ENCODE peak calls at places on chromosomes 5 and 9, in seven cellular contexts. One of them, this sample, is unnamed.

GRCh38 chr9:89005323-89005722 is 14.1 kb downstream of the S1PR3 start:
- DNase-seq in IMR-90: no peak
- DNase-seq in mesendoderm: no peak
- DNase-seq in neuronal stem cell: no peak
- DNase-seq in trophoblast cell: no peak
- DNase-seq in mesenchymal stem cell: no peak
- DNase-seq in H1: peak
- DNase-seq in this sample: no peak

GRCh38 chr5:180315762-180316212 is 23.9 kb upstream of the MAPK9 start:
- DNase-seq in IMR-90: peak
- DNase-seq in mesendoderm: peak
- DNase-seq in neuronal stem cell: peak
- DNase-seq in trophoblast cell: peak
- DNase-seq in mesenchymal stem cell: peak
- DNase-seq in H1: peak
- DNase-seq in this sample: peak

GRCh38 chr9:132631280-132631679 is 38.5 kb downstream of the DDX31 start:
- DNase-seq in IMR-90: peak
- DNase-seq in mesendoderm: no peak
- DNase-seq in neuronal stem cell: no peak
- DNase-seq in trophoblast cell: peak
- DNase-seq in mesenchymal stem cell: peak
- DNase-seq in H1: no peak
- DNase-seq in this sample: no peak

GRCh38 chr9:109447329-109448076 is 50.6 kb downstream of the PTPN3 start:
- DNase-seq in IMR-90: no peak
- DNase-seq in mesendoderm: no peak
- DNase-seq in neuronal stem cell: no peak
- DNase-seq in trophoblast cell: no peak
- DNase-seq in mesenchymal stem cell: no peak
- DNase-seq in H1: no peak
- DNase-seq in this sample: no peak

GRCh38 chr5:79694652-79695051 is 5.0 kb downstream of the CMYA5 start:
- DNase-seq in IMR-90: peak
- DNase-seq in mesendoderm: peak
- DNase-seq in neuronal stem cell: no peak
- DNase-seq in trophoblast cell: peak
- DNase-seq in mesenchymal stem cell: no peak
- DNase-seq in H1: no peak
- DNase-seq in this sample: no peak

GRCh38 chr9:94944623-94945022 is 218.1 kb downstream of the AOPEP start:
- DNase-seq in IMR-90: peak
- DNase-seq in mesendoderm: no peak
- DNase-seq in neuronal stem cell: no peak
- DNase-seq in trophoblast cell: no peak
- DNase-seq in mesenchymal stem cell: peak
- DNase-seq in H1: no peak
- DNase-seq in this sample: no peak

GRCh38 chr5:35518104-35518503 is 99.6 kb upstream of the SPEF2 start:
- DNase-seq in IMR-90: no peak
- DNase-seq in mesendoderm: no peak
- DNase-seq in neuronal stem cell: no peak
- DNase-seq in trophoblast cell: peak
- DNase-seq in mesenchymal stem cell: no peak
- DNase-seq in H1: no peak
- DNase-seq in this sample: no peak

GRCh38 chr9:71685394-71685793 is 82.9 kb downstream of the CEMIP2 start:
- DNase-seq in IMR-90: peak
- DNase-seq in mesendoderm: no peak
- DNase-seq in neuronal stem cell: no peak
- DNase-seq in trophoblast cell: no peak
- DNase-seq in mesenchymal stem cell: no peak
- DNase-seq in H1: no peak
- DNase-seq in this sample: no peak

GRCh38 chr9:133098871-133099270 is 22.2 kb downstream of the RALGDS start:
- DNase-seq in IMR-90: no peak
- DNase-seq in mesendoderm: no peak
- DNase-seq in neuronal stem cell: no peak
- DNase-seq in trophoblast cell: no peak
- DNase-seq in mesenchymal stem cell: no peak
- DNase-seq in H1: no peak
- DNase-seq in this sample: no peak

GRCh38 chr9:21060919-21061561 is 16.7 kb downstream of the IFNB1 start:
- DNase-seq in IMR-90: peak
- DNase-seq in mesendoderm: peak
- DNase-seq in neuronal stem cell: no peak
- DNase-seq in trophoblast cell: no peak
- DNase-seq in mesenchymal stem cell: no peak
- DNase-seq in H1: no peak
- DNase-seq in this sample: no peak

GRCh38 chr5:102749416-102750021 is 5.6 kb upstream of the PAM start:
- DNase-seq in IMR-90: no peak
- DNase-seq in mesendoderm: peak
- DNase-seq in neuronal stem cell: no peak
- DNase-seq in trophoblast cell: no peak
- DNase-seq in mesenchymal stem cell: no peak
- DNase-seq in H1: no peak
- DNase-seq in this sample: no peak

GRCh38 chr5:95884021-95884333 is 61.5 kb upstream of the GLRX start:
- DNase-seq in IMR-90: peak
- DNase-seq in mesendoderm: no peak
- DNase-seq in neuronal stem cell: no peak
- DNase-seq in trophoblast cell: peak
- DNase-seq in mesenchymal stem cell: peak
- DNase-seq in H1: no peak
- DNase-seq in this sample: no peak

GRCh38 chr5:6469836-6470235 is 21.2 kb downstream of the UBE2QL1 start:
- DNase-seq in IMR-90: no peak
- DNase-seq in mesendoderm: no peak
- DNase-seq in neuronal stem cell: no peak
- DNase-seq in trophoblast cell: no peak
- DNase-seq in mesenchymal stem cell: no peak
- DNase-seq in H1: no peak
- DNase-seq in this sample: no peak

GRCh38 chr5:160548949-160549665 is 127.5 kb downstream of the PTTG1 start:
- DNase-seq in IMR-90: no peak
- DNase-seq in mesendoderm: no peak
- DNase-seq in neuronal stem cell: no peak
- DNase-seq in trophoblast cell: no peak
- DNase-seq in mesenchymal stem cell: no peak
- DNase-seq in H1: no peak
- DNase-seq in this sample: no peak

GRCh38 chr5:147819371-147819770 is 12.1 kb downstream of the SPINK1 start:
- DNase-seq in IMR-90: no peak
- DNase-seq in mesendoderm: no peak
- DNase-seq in neuronal stem cell: no peak
- DNase-seq in trophoblast cell: no peak
- DNase-seq in mesenchymal stem cell: no peak
- DNase-seq in H1: no peak
- DNase-seq in this sample: no peak

GRCh38 chr5:72205431-72206009 is 98.2 kb downstream of the MAP1B start:
- DNase-seq in IMR-90: peak
- DNase-seq in mesendoderm: no peak
- DNase-seq in neuronal stem cell: no peak
- DNase-seq in trophoblast cell: peak
- DNase-seq in mesenchymal stem cell: peak
- DNase-seq in H1: no peak
- DNase-seq in this sample: no peak

GRCh38 chr5:72202331-72202825 is 95.1 kb downstream of the MAP1B start:
- DNase-seq in IMR-90: no peak
- DNase-seq in mesendoderm: no peak
- DNase-seq in neuronal stem cell: no peak
- DNase-seq in trophoblast cell: no peak
- DNase-seq in mesenchymal stem cell: no peak
- DNase-seq in H1: no peak
- DNase-seq in this sample: no peak

GRCh38 chr5:72206160-72206559 is 98.9 kb downstream of the MAP1B start:
- DNase-seq in IMR-90: no peak
- DNase-seq in mesendoderm: no peak
- DNase-seq in neuronal stem cell: no peak
- DNase-seq in trophoblast cell: no peak
- DNase-seq in mesenchymal stem cell: no peak
- DNase-seq in H1: no peak
- DNase-seq in this sample: no peak

GRCh38 chr5:72204946-72205345 is 97.7 kb downstream of the MAP1B start:
- DNase-seq in IMR-90: peak
- DNase-seq in mesendoderm: no peak
- DNase-seq in neuronal stem cell: no peak
- DNase-seq in trophoblast cell: no peak
- DNase-seq in mesenchymal stem cell: peak
- DNase-seq in H1: no peak
- DNase-seq in this sample: no peak

DNA sequence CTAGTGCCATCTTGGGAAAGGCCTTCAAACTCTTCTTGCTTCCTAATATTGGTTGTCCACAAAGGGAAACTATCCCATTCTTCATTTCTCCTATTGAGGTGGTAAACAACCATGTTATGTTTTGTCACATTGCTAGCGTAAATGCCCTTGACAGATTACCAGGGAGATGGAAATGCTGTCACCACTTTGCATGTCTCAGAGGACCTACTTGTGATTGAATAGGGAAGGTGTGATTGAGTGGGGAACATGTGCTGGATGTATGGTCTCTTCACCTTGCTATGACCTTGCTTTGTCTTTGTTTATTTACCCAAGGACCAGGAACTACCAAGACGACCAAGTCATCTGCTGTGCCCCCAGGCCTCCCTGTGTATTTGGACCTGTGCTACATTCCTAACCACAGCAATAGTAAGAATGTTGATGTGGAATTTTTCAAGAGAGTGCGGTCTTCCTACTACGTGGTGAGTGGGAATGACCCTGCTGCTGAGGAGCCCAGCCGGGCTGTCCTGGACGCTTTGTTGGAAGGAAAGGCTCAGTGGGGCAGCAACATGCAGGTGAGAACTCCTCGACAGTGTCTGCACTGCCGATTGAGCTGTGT is 96.1 kb downstream of the MAP1B start:
- DNase-seq in IMR-90: peak
- DNase-seq in mesendoderm: peak
- DNase-seq in neuronal stem cell: no peak
- DNase-seq in trophoblast cell: peak
- DNase-seq in mesenchymal stem cell: peak
- DNase-seq in H1: no peak
- DNase-seq in this sample: no peak
- H3K4ac ChIP-seq in IMR-90: peak
- H3K4ac ChIP-seq in mesendoderm: no peak
- H3K4ac ChIP-seq in neuronal stem cell: no peak
- H3K4ac ChIP-seq in trophoblast cell: no peak
- H3K4ac ChIP-seq in mesenchymal stem cell: no peak
- H3K4ac ChIP-seq in H1: no peak
- H3K4ac ChIP-seq in this sample: no peak

DNA sequence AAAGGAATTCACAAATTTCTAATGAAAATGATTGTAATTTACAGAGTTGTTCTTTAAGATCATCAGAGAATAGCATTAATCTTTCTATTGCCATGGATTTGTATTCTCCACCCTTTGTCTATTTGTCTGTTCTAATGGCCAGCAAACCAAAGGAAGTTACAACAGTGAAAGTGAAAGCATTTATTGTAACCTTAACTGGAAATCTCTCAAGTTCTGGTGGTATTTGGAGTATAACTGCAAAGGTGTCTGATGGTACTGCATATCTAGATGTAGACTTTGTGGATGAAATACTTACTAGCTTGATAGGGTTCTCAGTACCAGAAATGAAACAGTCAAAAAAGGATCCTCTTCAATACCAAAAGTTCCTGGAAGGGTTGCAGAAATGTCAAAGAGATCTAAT is 21.7 kb downstream of the RMI1 start:
- DNase-seq in IMR-90: peak
- DNase-seq in mesendoderm: no peak
- DNase-seq in neuronal stem cell: no peak
- DNase-seq in trophoblast cell: peak
- DNase-seq in mesenchymal stem cell: peak
- DNase-seq in H1: no peak
- DNase-seq in this sample: no peak
- H3K4ac ChIP-seq in IMR-90: no peak
- H3K4ac ChIP-seq in mesendoderm: no peak
- H3K4ac ChIP-seq in neuronal stem cell: no peak
- H3K4ac ChIP-seq in trophoblast cell: no peak
- H3K4ac ChIP-seq in mesenchymal stem cell: no peak
- H3K4ac ChIP-seq in H1: no peak
- H3K4ac ChIP-seq in this sample: no peak

DNA sequence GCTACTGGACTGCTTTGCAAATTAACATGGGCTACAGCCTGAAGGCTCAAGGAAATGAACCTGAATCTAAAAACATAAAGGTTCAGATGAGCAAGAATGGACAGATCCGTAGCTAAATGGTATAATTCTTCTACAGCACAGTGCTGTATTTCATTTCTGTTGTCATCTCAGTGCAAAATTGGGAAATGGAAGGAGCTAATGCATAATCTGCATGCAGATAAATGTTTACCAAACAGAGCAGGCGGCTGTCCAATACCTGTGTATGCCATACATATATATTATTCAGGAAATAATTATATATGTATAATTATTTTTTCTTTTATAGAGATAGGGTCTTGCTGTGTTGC is 4.3 kb upstream of the HSPA9 start:
- DNase-seq in IMR-90: no peak
- DNase-seq in mesendoderm: no peak
- DNase-seq in neuronal stem cell: no peak
- DNase-seq in trophoblast cell: no peak
- DNase-seq in mesenchymal stem cell: no peak
- DNase-seq in H1: no peak
- DNase-seq in this sample: no peak
- H3K4ac ChIP-seq in IMR-90: no peak
- H3K4ac ChIP-seq in mesendoderm: no peak
- H3K4ac ChIP-seq in neuronal stem cell: no peak
- H3K4ac ChIP-seq in trophoblast cell: no peak
- H3K4ac ChIP-seq in mesenchymal stem cell: no peak
- H3K4ac ChIP-seq in H1: no peak
- H3K4ac ChIP-seq in this sample: no peak

GRCh38 chr9:100852088-100852487 is 176.4 kb upstream of the PLPPR1 start:
- DNase-seq in IMR-90: no peak
- DNase-seq in mesendoderm: peak
- DNase-seq in neuronal stem cell: no peak
- DNase-seq in trophoblast cell: no peak
- DNase-seq in mesenchymal stem cell: no peak
- DNase-seq in H1: no peak
- DNase-seq in this sample: no peak
- H3K4ac ChIP-seq in IMR-90: no peak
- H3K4ac ChIP-seq in mesendoderm: no peak
- H3K4ac ChIP-seq in neuronal stem cell: no peak
- H3K4ac ChIP-seq in trophoblast cell: no peak
- H3K4ac ChIP-seq in mesenchymal stem cell: no peak
- H3K4ac ChIP-seq in H1: no peak
- H3K4ac ChIP-seq in this sample: no peak

GRCh38 chr5:138169124-138169523 is 9.3 kb downstream of the BRD8 start:
- DNase-seq in IMR-90: no peak
- DNase-seq in mesendoderm: no peak
- DNase-seq in neuronal stem cell: no peak
- DNase-seq in trophoblast cell: no peak
- DNase-seq in mesenchymal stem cell: no peak
- DNase-seq in H1: no peak
- DNase-seq in this sample: no peak
- H3K4ac ChIP-seq in IMR-90: no peak
- H3K4ac ChIP-seq in mesendoderm: no peak
- H3K4ac ChIP-seq in neuronal stem cell: no peak
- H3K4ac ChIP-seq in trophoblast cell: no peak
- H3K4ac ChIP-seq in mesenchymal stem cell: no peak
- H3K4ac ChIP-seq in H1: no peak
- H3K4ac ChIP-seq in this sample: no peak